ENCODE peak calls at places on chromosomes 4 and X, in six cellular contexts. K, A, Q, T, U and N are unnamed samples.

GRCh38 chr4:24965627-24966026 is 52.8 kb upstream of the CCDC149 start:
- DNase-seq in K (peak; percentile 71), Q (no peak), A (no peak), T (no peak), U (no peak), N (no peak)

GRCh38 chrX:40132751-40133150 is 35.0 kb upstream of the BCOR start:
- DNase-seq in U (peak; percentile 82), A (peak; percentile 73), T (peak; percentile 92), K (peak; percentile 85), Q (peak; percentile 60), N (peak; percentile 70)

GRCh38 chr4:26207631-26208030 is 113.2 kb upstream of the RBPJ start:
- DNase-seq in A (no peak), Q (no peak), K (no peak), T (no peak), U (no peak), N (no peak)

GRCh38 chr4:127622923-127623754 is 9.6 kb upstream of the INTU start:
- DNase-seq in Q (peak; percentile 13), U (no peak), T (no peak), K (no peak), A (peak; percentile 18), N (no peak)

GRCh38 chrX:13761606-13762005 is 27.1 kb downstream of the OFD1 start:
- DNase-seq in A (no peak), U (no peak), K (no peak), T (no peak), Q (no peak), N (no peak)

GRCh38 chr4:67931256-67931655 is 32.0 kb downstream of the TMPRSS11A start:
- DNase-seq in U (no peak), Q (no peak), K (no peak), T (no peak), A (no peak), N (no peak)

GRCh38 chrX:37860731-37861130 is 13.4 kb upstream of the DYNLT3 start:
- DNase-seq in U (no peak), A (no peak), K (no peak), T (no peak), Q (no peak), N (no peak)

GRCh38 chrX:45952030-45952429 is 593.2 kb downstream of the ZNF674 start:
- DNase-seq in Q (no peak), U (no peak), T (no peak), K (peak; percentile 1), A (no peak), N (no peak)

GRCh38 chr4:121277194-121278105 is 103.4 kb downstream of the QRFPR start:
- DNase-seq in U (no peak), T (no peak), Q (peak; percentile 16), K (peak; percentile 20), A (no peak), N (no peak)

GRCh38 chrX:71994601-71995000 is 84.0 kb downstream of the NHSL2 start:
- DNase-seq in U (no peak), T (no peak), A (no peak), Q (no peak), K (no peak), N (no peak)

GRCh38 chr4:150224896-150225591 is 146.8 kb downstream of the DCLK2 start:
- DNase-seq in T (no peak), A (peak; percentile 25), U (no peak), K (no peak), Q (no peak), N (no peak)

GRCh38 chrX:2767631-2768455 is 16.0 kb downstream of the XG start:
- DNase-seq in U (no peak), K (no peak), A (peak; percentile 38), T (peak; percentile 90), Q (peak; percentile 22), N (peak; percentile 32)

GRCh38 chr4:55358668-55359067 is 12.6 kb downstream of the SRD5A3 start:
- DNase-seq in A (no peak), K (peak; percentile 41), U (no peak), T (no peak), Q (no peak), N (no peak)

GRCh38 chr4:89221175-89221867 is 86.3 kb downstream of the GPRIN3 start:
- DNase-seq in A (no peak), T (no peak), K (no peak), U (no peak), Q (no peak), N (no peak)

GRCh38 chr4:111028829-111029228 is 406.0 kb upstream of the PITX2 start:
- DNase-seq in Q (no peak), U (no peak), K (no peak), A (no peak), T (no peak), N (no peak)

GRCh38 chrX:28591542-28591941 is 4.3 kb downstream of the IL1RAPL1 start:
- DNase-seq in Q (no peak), U (no peak), K (no peak), T (no peak), A (no peak), N (no peak)

GRCh38 chr4:145580906-145581305 is 38.3 kb upstream of the MMAA start:
- DNase-seq in Q (no peak), A (no peak), K (no peak), U (no peak), T (no peak), N (no peak)

GRCh38 chr4:1249148-1249730 is 309 bp upstream of the CTBP1 start:
- DNase-seq in T (peak; percentile 93), Q (peak; percentile 89), A (peak; percentile 65), U (peak; percentile 90), K (peak; percentile 92), N (peak; percentile 75)
- H3K4me1 ChIP-seq in T (no peaks in the 10 kb centered on the region), Q (peaks cover 45% of the 10 kb centered on the region), A (peaks cover 16% of the 10 kb centered on the region), U (peaks cover 52% of the 10 kb centered on the region), K (peaks cover 65% of the 10 kb centered on the region), N (no peaks in the 10 kb centered on the region)

DNA sequence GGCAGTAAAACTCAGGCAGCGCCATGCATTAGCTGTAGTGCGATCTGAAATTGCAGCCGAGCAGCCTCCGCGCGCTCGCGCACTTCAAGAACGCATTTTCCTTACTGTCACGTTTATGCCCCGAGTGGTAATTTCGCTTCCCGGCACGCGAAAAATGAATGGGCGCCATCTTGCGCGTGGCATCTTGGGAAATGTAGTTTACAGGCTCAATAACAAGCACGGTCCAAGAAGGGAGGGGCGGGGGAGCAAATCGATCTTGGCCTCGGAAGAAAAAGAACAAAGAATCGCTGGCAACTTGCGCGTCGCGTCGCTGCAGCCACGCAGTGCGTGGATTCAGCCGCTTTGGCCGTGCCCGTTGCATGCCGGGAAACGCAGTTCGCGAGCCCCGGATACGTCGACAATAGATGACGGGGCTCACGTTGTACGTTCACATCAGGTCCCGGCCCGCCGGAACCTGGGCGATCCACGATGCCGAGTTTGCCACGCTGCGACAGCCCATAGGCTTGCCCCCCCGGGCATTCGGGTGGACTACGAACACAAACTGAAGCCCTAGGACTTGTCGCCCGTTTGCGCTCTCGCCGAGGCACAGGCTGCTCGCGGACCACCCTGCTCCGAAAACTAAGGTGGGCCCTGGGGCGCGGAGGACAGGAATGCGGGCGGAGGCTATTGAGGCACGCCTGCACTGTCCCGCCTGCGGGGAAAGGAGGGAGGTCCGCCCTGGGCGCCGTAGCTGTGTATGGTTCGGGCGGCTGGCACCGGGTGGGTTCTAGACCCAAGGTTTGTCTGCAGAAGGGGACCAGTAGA is at the start of gene FTSJ1:
- DNase-seq in K (peak; percentile 93), T (peak; percentile 93), Q (peak; percentile 90), A (peak; percentile 84), U (peak; percentile 85), N (peak; percentile 86)
- TF ChIP-seq EP300 in K (no peak), T (no peak), Q (no peak), A (no peak), U (no peak), N (peak; percentile 32)

GRCh38 chr4:98514930-98515809 is 143.2 kb downstream of the TSPAN5 start:
- DNase-seq in T (no peak), Q (no peak), U (no peak), K (peak; percentile 48), A (no peak), N (peak; percentile 40)
- H3K4me1 ChIP-seq in T (no peaks in the 10 kb centered on the region), Q (peaks cover 3% of the 10 kb centered on the region), U (peaks cover 15% of the 10 kb centered on the region), K (peaks cover 7% of the 10 kb centered on the region), A (peaks cover 41% of the 10 kb centered on the region), N (no peaks in the 10 kb centered on the region)

DNA sequence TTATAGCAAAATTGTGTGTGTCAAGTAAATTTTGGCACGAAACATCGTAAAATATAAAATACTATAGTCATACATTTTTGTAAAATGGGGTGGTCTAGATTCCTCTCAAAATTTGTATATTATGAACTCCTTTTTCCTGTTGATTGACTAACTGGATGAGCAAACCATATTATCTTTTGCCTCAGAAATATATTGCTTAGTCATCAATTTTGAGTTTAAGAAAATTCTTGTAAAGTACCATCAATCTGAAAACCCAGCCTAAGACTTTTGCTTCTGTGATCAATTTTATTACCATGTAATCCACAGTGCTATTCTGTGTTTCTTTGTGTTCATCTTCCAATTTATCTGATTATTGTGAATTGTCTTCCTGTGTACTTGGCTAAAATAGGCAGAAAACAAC is 98.0 kb upstream of the PCDH18 start:
- DNase-seq in K (no peak), Q (no peak), U (no peak), T (no peak), A (no peak), N (no peak)
- TF ChIP-seq EP300 in K (no peak), Q (no peak), U (no peak), T (no peak), A (no peak), N (no peak)

GRCh38 chr4:87046111-87046510 is 111.3 kb downstream of the AFF1 start:
- DNase-seq in T (no peak), Q (no peak), A (no peak), K (no peak), U (no peak), N (no peak)
- H3K4me1 ChIP-seq in T (no peaks in the 10 kb centered on the region), Q (peaks cover 75% of the 10 kb centered on the region), A (peaks cover 22% of the 10 kb centered on the region), K (peaks cover 10% of the 10 kb centered on the region), U (peaks cover 77% of the 10 kb centered on the region), N (peaks cover 45% of the 10 kb centered on the region)